ENCODE peak calls at places on chromosome 1, in five cellular contexts. Q, S, N, M and J are unnamed samples.

GRCh38 chr1:42886800-42887199 is 40.4 kb downstream of the ZNF691 start:
- DNase-seq in Q (no peak), S (no peak), N (no peak), M (no peak), J (no peak)

GRCh38 chr1:168520052-168520751 is 23.6 kb downstream of the XCL2 start:
- DNase-seq in Q (no peak), S (no peak), N (no peak), M (no peak), J (no peak)

GRCh38 chr1:171881466-171881865 is 40.2 kb downstream of the DNM3 start:
- DNase-seq in Q (no peak), S (no peak), N (no peak), M (no peak), J (peak)

GRCh38 chr1:34165422-34165921 is 442 bp upstream of the CSMD2 start:
- DNase-seq in Q (no peak), S (peak), N (no peak), M (no peak), J (no peak)

GRCh38 chr1:18705811-18706210 is 75.2 kb downstream of the PAX7 start:
- DNase-seq in Q (no peak), S (no peak), N (no peak), M (no peak), J (no peak)

GRCh38 chr1:46152021-46152420 is 19.6 kb upstream of the PIK3R3 start:
- DNase-seq in Q (no peak), S (no peak), N (no peak), M (no peak), J (no peak)

GRCh38 chr1:180981596-180982387 is 40.9 kb downstream of the STX6 start:
- DNase-seq in Q (no peak), S (no peak), N (no peak), M (no peak), J (no peak)

GRCh38 chr1:9293512-9294439 is 1.1 kb downstream of the SPSB1 start:
- DNase-seq in Q (no peak), S (peak), N (no peak), M (no peak), J (peak)

GRCh38 chr1:244796719-244797406 is 38.6 kb upstream of the COX20 start:
- DNase-seq in Q (no peak), S (peak), N (peak), M (peak), J (peak)

GRCh38 chr1:34162852-34163766 is 1.9 kb downstream of the CSMD2 start:
- DNase-seq in Q (no peak), S (peak), N (no peak), M (peak), J (peak)

GRCh38 chr1:42933610-42934009 is 25.1 kb downstream of the SLC2A1 start:
- DNase-seq in Q (peak), S (no peak), N (no peak), M (no peak), J (peak)

GRCh38 chr1:182476625-182477024 is 26.7 kb downstream of the RGSL1 start:
- DNase-seq in Q (no peak), S (no peak), N (no peak), M (no peak), J (no peak)

GRCh38 chr1:161068306-161069200 is 1.1 kb downstream of the ARHGAP30 start:
- DNase-seq in Q (no peak), S (peak), N (no peak), M (no peak), J (no peak)

GRCh38 chr1:58162952-58163550 is 383.5 kb downstream of the OMA1 start:
- DNase-seq in Q (no peak), S (peak), N (peak), M (peak), J (peak)

GRCh38 chr1:39321979-39322378 is 117.5 kb downstream of the MACF1 start:
- DNase-seq in Q (no peak), S (no peak), N (no peak), M (no peak), J (no peak)

GRCh38 chr1:160987359-160988062 is 32.9 kb upstream of the ITLN2 start:
- DNase-seq in Q (no peak), S (no peak), N (no peak), M (no peak), J (no peak)

GRCh38 chr1:10561955-10562354 is 87.2 kb downstream of the PEX14 start:
- DNase-seq in Q (no peak), S (no peak), N (no peak), M (no peak), J (no peak)

GRCh38 chr1:201741763-201742342 is 87.1 kb upstream of the IPO9 start:
- DNase-seq in Q (no peak), S (no peak), N (no peak), M (no peak), J (no peak)

GRCh38 chr1:56095924-56096655 is 483.3 kb downstream of the PLPP3 start:
- DNase-seq in Q (no peak), S (no peak), N (no peak), M (no peak), J (peak)

GRCh38 chr1:178566187-178566586 is 53.3 kb downstream of the TEX35 start:
- DNase-seq in Q (no peak), S (no peak), N (no peak), M (no peak), J (no peak)

GRCh38 chr1:232635279-232635678 is 5.3 kb upstream of the SIPA1L2 start:
- DNase-seq in Q (no peak), S (no peak), N (no peak), M (no peak), J (no peak)

GRCh38 chr1:153546796-153547559 is 1.4 kb upstream of the S100A4 start:
- DNase-seq in Q (no peak), S (no peak), N (peak), M (no peak), J (no peak)

GRCh38 chr1:21216835-21217811 is 40.4 kb upstream of the EIF4G3 start:
- DNase-seq in Q (no peak), S (peak), N (peak), M (peak), J (peak)

GRCh38 chr1:29782846-29783500 is 546.7 kb downstream of the PTPRU start:
- DNase-seq in Q (no peak), S (no peak), N (no peak), M (no peak), J (no peak)

GRCh38 chr1:161902146-161902545 is 121.5 kb downstream of the OLFML2B start:
- DNase-seq in Q (no peak), S (no peak), N (no peak), M (no peak), J (no peak)

GRCh38 chr1:199784127-199784526 is 243.4 kb upstream of the NR5A2 start:
- DNase-seq in Q (no peak), S (no peak), N (no peak), M (no peak), J (no peak)

GRCh38 chr1:164587617-164588367 is 28.8 kb downstream of the PBX1 start:
- DNase-seq in Q (no peak), S (no peak), N (no peak), M (no peak), J (no peak)

GRCh38 chr1:154353460-154353904 is 28.2 kb downstream of the ATP8B2 start:
- DNase-seq in Q (no peak), S (peak), N (peak), M (no peak), J (peak)

GRCh38 chr1:107787299-107787698 is 177.7 kb downstream of the VAV3 start:
- DNase-seq in Q (no peak), S (no peak), N (no peak), M (no peak), J (no peak)

GRCh38 chr1:64581786-64582185 is 111.9 kb downstream of the CACHD1 start:
- DNase-seq in Q (no peak), S (no peak), N (no peak), M (no peak), J (no peak)

GRCh38 chr1:54275349-54275748 is 75.4 kb downstream of the MRPL37 start:
- DNase-seq in Q (peak), S (peak), N (peak), M (no peak), J (peak)

GRCh38 chr1:112672009-112672408 is 2.5 kb upstream of the MOV10 start:
- DNase-seq in Q (no peak), S (no peak), N (no peak), M (no peak), J (no peak)

GRCh38 chr1:7299329-7299799 is 471.7 kb upstream of the VAMP3 start:
- DNase-seq in Q (peak), S (peak), N (peak), M (peak), J (peak)

GRCh38 chr1:110212165-110213142 is 2.3 kb downstream of the KCNC4 start:
- DNase-seq in Q (no peak), S (no peak), N (peak), M (no peak), J (no peak)

GRCh38 chr1:31761883-31762282 is 2.3 kb downstream of the ADGRB2 start:
- DNase-seq in Q (no peak), S (no peak), N (no peak), M (no peak), J (no peak)

GRCh38 chr1:31762323-31762722 is 1.8 kb downstream of the ADGRB2 start:
- DNase-seq in Q (no peak), S (no peak), N (no peak), M (no peak), J (no peak)

GRCh38 chr1:31763671-31764306 is 351 bp downstream of the ADGRB2 start:
- DNase-seq in Q (no peak), S (no peak), N (no peak), M (no peak), J (no peak)

GRCh38 chr1:31764307-31765040 is at the start of gene ADGRB2:
- DNase-seq in Q (no peak), S (no peak), N (no peak), M (no peak), J (no peak)

DNA sequence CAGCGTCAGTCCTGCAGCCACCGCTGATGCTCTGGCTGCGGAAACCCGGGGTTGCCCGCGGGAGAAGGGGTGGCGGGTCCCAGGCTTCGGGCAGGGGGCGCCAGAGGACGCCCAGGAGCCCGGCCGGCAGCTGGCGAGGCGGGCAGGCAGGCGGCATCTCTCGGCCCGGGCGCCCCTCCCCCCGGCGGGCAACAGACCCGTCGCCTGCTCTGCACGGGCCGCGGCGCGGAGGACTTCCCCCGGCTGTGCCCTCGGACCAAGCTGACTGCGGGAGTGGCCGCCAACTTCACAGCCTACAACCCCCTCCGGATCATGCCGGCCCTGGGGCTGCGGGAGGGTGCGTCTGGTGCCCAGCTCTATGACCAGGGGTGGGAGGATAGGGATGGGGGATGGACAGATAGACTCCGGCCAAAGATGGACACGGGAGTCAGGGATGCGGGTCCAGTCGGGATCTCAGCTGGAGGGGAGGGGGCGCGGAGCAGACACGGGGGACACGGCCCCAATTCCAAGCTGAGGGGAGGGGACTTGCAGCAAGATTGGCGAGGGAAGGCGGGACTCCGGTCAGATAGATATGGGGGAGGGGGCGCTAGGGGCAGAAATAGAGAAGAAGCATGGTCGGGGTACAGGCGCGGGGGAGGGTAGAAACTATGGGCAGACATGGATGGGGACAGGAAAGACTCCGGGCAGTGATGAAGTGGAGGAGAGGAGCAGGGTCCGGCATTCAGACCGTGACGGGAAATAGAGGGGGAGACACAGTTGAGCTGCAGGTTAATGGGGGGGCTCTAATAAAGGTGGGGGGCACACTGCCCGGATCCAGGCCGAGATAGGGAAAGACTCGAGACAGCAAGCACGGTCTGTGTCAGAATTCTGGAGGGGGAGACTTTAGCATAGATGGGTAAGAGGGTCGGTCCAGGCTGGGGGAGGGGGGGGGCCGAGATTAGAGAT is 1.1 kb downstream of the ADGRB2 start:
- DNase-seq in Q (no peak), S (peak), N (peak), M (no peak), J (peak)
- H3K4me3 ChIP-seq in Q (peak), S (no peak), N (peak), M (peak), J (no peak)

GRCh38 chr1:170074250-170075157 is at the start of gene KIFAP3:
- DNase-seq in Q (peak), S (peak), N (peak), M (peak), J (peak)

GRCh38 chr1:170068923-170069322 is 5.6 kb downstream of the KIFAP3 start:
- DNase-seq in Q (no peak), S (no peak), N (no peak), M (no peak), J (no peak)

GRCh38 chr1:170075186-170075585 is 691 bp upstream of the KIFAP3 start:
- DNase-seq in Q (no peak), S (no peak), N (peak), M (no peak), J (peak)

GRCh38 chr1:170073893-170074249 is 624 bp downstream of the KIFAP3 start:
- DNase-seq in Q (no peak), S (no peak), N (no peak), M (no peak), J (no peak)

DNA sequence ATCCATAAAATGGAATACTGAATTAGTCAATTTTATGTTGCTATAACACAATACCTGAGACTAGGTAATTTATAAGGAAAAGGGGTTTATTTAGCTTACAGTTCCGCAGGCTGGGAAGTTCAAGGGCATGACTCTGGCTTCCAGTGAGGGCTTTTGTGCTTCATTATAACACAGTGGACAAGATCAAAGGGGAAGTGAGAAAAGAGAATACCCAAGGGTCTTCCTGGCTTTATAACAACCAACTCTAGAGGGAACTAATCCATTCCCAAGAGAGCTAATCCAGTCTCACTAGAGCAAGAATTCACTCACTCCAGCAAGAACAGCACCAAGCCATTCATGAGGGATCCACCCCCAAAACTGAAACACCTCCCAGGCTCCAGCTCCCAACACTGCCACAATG is 3.1 kb downstream of the KIFAP3 start:
- DNase-seq in Q (no peak), S (no peak), N (no peak), M (no peak), J (no peak)
- TF ChIP-seq POLR2A in Q (no peak), S (no peak), N (no peak), M (no peak), J (no peak)

GRCh38 chr1:175278729-175279128 is 86.2 kb upstream of the KIAA0040 start:
- DNase-seq in Q (no peak), S (no peak), N (no peak), M (no peak), J (no peak)
- H3K4me3 ChIP-seq in Q (no peak), S (no peak), N (no peak), M (no peak), J (no peak)

GRCh38 chr1:150560986-150561829 is 12.0 kb downstream of the ADAMTSL4 start:
- DNase-seq in Q (peak), S (peak), N (peak), M (peak), J (peak)
- TF ChIP-seq POLR2A in Q (peak), S (peak), N (peak), M (peak), J (peak)

DNA sequence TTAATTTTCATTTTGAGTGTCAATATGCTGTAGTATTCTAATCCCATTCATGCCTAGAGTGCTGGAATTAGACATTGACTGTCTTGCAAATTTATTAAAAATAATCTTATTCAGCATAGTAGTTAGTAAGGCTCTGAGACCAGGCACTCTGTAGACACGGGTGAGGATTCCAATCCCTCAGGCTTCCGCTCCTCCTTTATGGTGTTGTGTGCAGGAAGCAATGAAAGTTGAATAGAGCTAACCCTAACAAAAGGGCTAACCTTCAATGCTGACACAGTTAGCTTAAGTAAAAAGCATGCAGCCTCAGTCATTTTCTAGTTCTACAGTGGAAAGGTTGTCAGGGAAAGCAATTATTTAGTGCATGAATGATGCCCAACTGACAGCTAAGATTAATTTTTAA is 199.6 kb upstream of the SGIP1 start:
- DNase-seq in Q (no peak), S (no peak), N (no peak), M (no peak), J (no peak)
- H3K4me3 ChIP-seq in Q (peak), S (no peak), N (no peak), M (peak), J (no peak)

DNA sequence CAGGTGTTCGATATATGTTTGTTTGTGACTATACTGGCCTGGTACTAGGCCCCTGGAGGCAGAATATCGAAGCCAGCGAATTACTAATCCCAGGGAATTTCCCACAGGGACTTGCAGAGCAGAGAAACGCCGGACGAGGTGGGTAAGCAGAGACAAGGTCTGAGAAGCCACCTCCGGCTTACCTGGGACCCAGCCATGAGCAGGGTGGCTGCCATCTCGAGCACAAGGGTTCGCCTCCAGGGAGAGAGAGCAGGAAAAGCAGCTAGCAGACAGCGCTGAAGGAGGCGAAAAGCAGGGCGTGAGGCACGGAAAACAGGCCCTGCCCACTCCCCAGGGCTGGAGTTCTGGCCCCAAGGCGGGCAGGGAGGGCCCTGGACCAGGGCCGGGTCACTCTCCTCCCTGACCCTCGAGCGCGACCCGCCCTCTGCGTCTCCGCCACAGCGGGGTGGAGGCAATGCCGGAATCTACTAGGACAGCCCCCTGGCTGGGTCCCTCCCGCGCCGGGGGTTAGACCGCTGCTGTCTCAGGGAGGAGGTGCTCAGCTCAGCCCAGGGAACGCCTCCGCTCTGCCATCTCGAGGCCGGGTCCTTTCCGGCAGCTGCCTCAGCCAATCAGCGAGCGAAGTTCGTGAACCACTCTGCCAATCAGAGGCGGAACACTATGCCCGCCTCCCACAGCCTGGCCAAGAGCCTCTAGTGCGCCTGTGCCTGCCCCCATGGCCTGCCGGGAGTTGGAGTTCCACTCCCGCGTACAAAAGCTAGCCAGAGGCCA is 1.7 kb downstream of the ZNF436 start:
- DNase-seq in Q (peak), S (peak), N (peak), M (peak), J (peak)
- TF ChIP-seq POLR2A in Q (peak), S (peak), N (peak), M (peak), J (peak)

GRCh38 chr1:27007909-27008582 is 4.6 kb downstream of the TENT5B start:
- DNase-seq in Q (no peak), S (no peak), N (no peak), M (no peak), J (peak)
- H3K4me3 ChIP-seq in Q (no peak), S (no peak), N (no peak), M (no peak), J (no peak)

DNA sequence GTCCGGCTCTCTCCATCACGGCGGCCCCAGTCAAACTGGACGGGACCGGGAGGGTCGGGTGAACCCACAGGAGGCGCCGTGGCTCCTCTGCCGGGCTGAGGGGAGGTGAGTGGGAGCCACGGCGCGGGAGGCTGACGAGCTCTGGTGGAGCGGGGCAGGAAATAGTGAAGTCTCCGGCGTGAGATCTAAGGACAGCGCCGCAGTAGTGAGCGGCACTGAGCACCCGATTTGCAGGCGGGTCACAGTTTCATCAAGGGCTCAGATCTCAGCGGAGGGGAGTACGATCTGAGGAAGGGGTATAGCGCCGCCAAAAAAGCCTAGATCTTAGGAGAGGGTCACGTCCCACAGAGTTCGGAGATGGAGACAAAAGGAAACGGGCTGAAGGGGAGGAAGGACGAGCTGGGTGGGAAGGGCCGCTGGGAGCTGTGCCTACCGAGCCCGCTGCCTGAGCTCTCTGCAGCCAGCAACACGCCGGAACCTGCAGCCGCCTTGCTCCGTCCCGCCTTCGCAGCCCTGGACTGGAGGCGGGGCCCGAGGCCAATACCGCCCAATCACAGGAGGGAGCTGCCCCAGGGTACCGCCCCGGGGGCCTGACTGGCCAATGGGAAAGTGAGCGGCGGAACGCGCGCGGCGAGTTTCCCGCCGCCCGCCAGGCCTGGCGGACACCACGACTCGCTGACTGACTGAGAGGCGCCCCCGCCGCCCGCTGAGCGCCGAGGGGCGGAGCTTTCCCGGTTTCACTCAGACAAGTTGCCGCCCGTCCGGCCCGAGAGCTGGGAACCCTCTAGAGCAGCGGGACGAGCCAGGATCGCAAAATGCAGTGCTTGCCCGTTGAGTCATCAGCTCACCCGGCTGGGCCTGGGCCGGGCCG is 1.9 kb downstream of the SFN start:
- DNase-seq in Q (peak), S (peak), N (peak), M (peak), J (peak)
- TF ChIP-seq POLR2A in Q (peak), S (peak), N (peak), M (peak), J (peak)